ENCODE peak calls at places on chromosomes 6 and 20, in five cellular contexts. L is AG04450, G is left lung, Z is GM23338, N is brain microvascular endothelial cell. Y is an unnamed sample.
A peak's percentile ranks its signal among the peaks of the same experiment; 100 is the strongest.

GRCh38 chr6:169997187-169997929 is 245.9 kb downstream of the ERMARD start:
- DNase-seq in L (no peak), G (no peak), N (no peak), Z (no peak), Y (no peak)

GRCh38 chr6:41406821-41407787 is 71.7 kb downstream of the NCR2 start:
- DNase-seq in G (no peak), Z (peak; percentile 80), N (no peak), L (no peak), Y (no peak)

GRCh38 chr20:15836634-15837033 is 736.6 kb downstream of the KIF16B start:
- DNase-seq in G (no peak), N (no peak), Z (no peak), L (no peak), Y (no peak)

GRCh38 chr6:159981591-159982245 is 12.8 kb downstream of the IGF2R start:
- DNase-seq in G (peak; percentile 83), Z (no peak), N (peak; percentile 55), L (peak; percentile 70), Y (peak; percentile 72)

GRCh38 chr20:57769756-57770155 is 59.9 kb upstream of the PMEPA1 start:
- DNase-seq in Z (no peak), N (peak; percentile 9), G (peak; percentile 9), L (no peak), Y (no peak)

GRCh38 chr6:43246301-43247114 is 3.2 kb downstream of the TTBK1 start:
- DNase-seq in Z (peak; percentile 97), G (peak; percentile 85), L (no peak), N (no peak), Y (no peak)

GRCh38 chr6:10481101-10481500 is 40.0 kb upstream of the GCNT2 start:
- DNase-seq in L (no peak), G (no peak), Z (no peak), N (no peak), Y (no peak)

GRCh38 chr6:56851541-56852248 is 103.2 kb upstream of the BEND6 start:
- DNase-seq in G (no peak), Z (peak; percentile 94), L (peak; percentile 57), N (peak; percentile 86), Y (peak; percentile 91)

GRCh38 chr6:27288136-27289044 is 23.7 kb downstream of the POM121L2 start:
- DNase-seq in G (no peak), L (no peak), Z (peak; percentile 78), N (no peak), Y (no peak)

GRCh38 chr6:7910654-7911344 is at the start of gene TXNDC5:
- DNase-seq in G (peak; percentile 81), L (no peak), N (peak; percentile 21), Z (peak; percentile 82), Y (peak; percentile 57)

GRCh38 chr6:137910424-137910834 is 43.4 kb downstream of the TNFAIP3 start:
- DNase-seq in L (no peak), Z (no peak), N (peak; percentile 12), G (peak; percentile 46), Y (peak; percentile 53)

GRCh38 chr6:56450882-56451739 is 191.6 kb downstream of the DST start:
- DNase-seq in Z (no peak), L (no peak), N (peak; percentile 29), G (no peak), Y (peak; percentile 43)

DNA sequence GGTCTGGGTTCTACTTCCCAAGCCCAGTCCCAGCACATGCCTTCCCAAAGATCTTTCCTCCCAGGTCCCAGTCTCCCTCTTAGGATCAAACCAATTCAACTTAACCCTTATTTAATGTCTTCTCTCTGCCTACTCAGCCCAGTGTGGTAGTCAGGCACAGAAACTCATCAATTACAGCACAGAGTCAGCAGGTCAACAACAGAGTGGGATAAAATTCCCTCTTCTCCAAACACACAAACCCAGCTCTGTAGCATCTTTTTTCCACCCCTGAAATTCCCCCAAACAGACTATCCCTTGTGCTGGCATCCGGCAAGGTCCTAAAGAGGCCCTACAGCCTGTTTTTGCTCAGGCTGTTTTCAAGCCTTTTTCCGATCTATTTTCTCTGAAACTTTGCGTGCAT is 47.3 kb upstream of the CDYL start:
- DNase-seq in N (no peak), L (no peak), G (no peak), Z (no peak), Y (no peak)
- H3K4me3 ChIP-seq in N (no peak overlapping the region), L (no peak overlapping the region), G (no peak overlapping the region), Z (no peak overlapping the region), Y (no peak overlapping the region)

GRCh38 chr6:21123485-21124436 is 469.8 kb upstream of the SOX4 start:
- DNase-seq in Z (peak; percentile 52), N (no peak), L (no peak), G (no peak), Y (no peak)
- TF ChIP-seq CTCF in Z (peak; percentile 46), N (no peak), L (no peak), G (no peak), Y (no peak)

DNA sequence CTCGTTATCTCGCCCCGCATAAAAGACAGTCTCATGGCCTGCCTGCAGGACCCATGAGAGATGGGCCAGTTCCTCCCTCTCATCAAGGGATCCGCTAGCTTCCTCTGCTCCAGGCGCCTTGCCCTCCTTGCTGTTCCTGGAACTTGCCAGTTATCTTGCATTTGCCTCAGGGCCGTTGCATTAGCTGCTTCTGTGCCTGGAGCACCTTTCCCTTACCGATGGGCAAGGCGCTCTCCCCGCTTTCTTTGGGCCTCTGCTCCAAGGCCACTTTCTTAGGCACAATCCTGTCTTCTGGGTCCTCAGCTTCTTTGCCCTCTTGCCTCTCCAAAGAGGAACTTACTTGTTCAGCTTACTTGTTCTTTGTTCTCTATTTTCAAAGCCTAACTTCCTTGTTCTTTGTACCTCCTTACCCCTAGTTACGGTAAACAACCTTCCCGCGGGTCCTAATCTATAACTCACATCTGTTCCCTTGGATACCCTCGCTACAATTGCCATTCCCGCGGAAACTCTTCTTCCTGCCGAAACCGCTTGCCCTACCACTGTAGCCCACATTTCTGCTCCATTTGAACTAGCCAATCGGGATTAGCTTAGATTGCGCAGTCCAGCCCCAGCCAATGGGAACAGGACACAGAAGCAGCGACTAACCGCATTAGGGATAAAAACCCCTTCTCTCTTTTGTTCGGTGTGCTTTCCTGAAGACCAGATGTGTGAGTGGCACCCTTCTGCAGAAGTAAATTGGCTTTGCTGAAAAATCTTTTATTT is 887 bp upstream of the NSFL1C start:
- DNase-seq in N (no peak), Z (peak; percentile 60), L (no peak), G (peak; percentile 59), Y (no peak)
- H3K4me3 ChIP-seq in N (no peak overlapping the region), Z (peak overlapping the region; percentile 44), L (no peak overlapping the region), G (no peak overlapping the region), Y (no peak overlapping the region)

GRCh38 chr6:88584581-88584980 is 378.8 kb downstream of the RNGTT start:
- DNase-seq in Z (no peak), G (no peak), L (no peak), N (no peak), Y (no peak)
- TF ChIP-seq CTCF in Z (no peak), G (no peak), L (no peak), N (no peak), Y (no peak)

GRCh38 chr20:47406849-47407682 is 50.6 kb upstream of the ZMYND8 start:
- DNase-seq in Z (no peak), N (no peak), G (no peak), L (no peak), Y (peak; percentile 41)

GRCh38 chr20:47412073-47412472 is 55.6 kb upstream of the ZMYND8 start:
- DNase-seq in N (no peak), L (no peak), G (no peak), Z (no peak), Y (no peak)

GRCh38 chr20:47413189-47413588 is 56.7 kb upstream of the ZMYND8 start:
- DNase-seq in G (no peak), N (no peak), Z (no peak), L (no peak), Y (no peak)

GRCh38 chr20:47405775-47406325 is 49.4 kb upstream of the ZMYND8 start:
- DNase-seq in G (no peak), L (no peak), N (no peak), Z (no peak), Y (no peak)

GRCh38 chr20:47411161-47411560 is 54.7 kb upstream of the ZMYND8 start:
- DNase-seq in N (no peak), G (no peak), Z (no peak), L (no peak), Y (no peak)
- H3K4me3 ChIP-seq in N (no peak overlapping the region), G (no peak overlapping the region), Z (no peak overlapping the region), L (no peak overlapping the region), Y (no peak overlapping the region)

GRCh38 chr6:50381106-50381415 is 331.3 kb upstream of the DEFB112 start:
- DNase-seq in L (no peak), Z (peak; percentile 73), N (no peak), G (no peak), Y (no peak)
- TF ChIP-seq CTCF in L (peak; percentile 4), Z (peak; percentile 78), N (no peak), G (no peak), Y (no peak)

GRCh38 chr6:25224237-25224636 is 54.9 kb upstream of the CARMIL1 start:
- DNase-seq in N (no peak), L (no peak), Z (no peak), G (no peak), Y (no peak)
- H3K4me3 ChIP-seq in N (no peak overlapping the region), L (no peak overlapping the region), Z (no peak overlapping the region), G (no peak overlapping the region), Y (no peak overlapping the region)

GRCh38 chr6:129469070-129469662 is 240.8 kb downstream of the ARHGAP18 start:
- DNase-seq in N (peak; percentile 7), L (no peak), G (no peak), Z (no peak), Y (peak; percentile 37)
- TF ChIP-seq CTCF in N (no peak), L (no peak), G (no peak), Z (no peak), Y (peak; percentile 29)

DNA sequence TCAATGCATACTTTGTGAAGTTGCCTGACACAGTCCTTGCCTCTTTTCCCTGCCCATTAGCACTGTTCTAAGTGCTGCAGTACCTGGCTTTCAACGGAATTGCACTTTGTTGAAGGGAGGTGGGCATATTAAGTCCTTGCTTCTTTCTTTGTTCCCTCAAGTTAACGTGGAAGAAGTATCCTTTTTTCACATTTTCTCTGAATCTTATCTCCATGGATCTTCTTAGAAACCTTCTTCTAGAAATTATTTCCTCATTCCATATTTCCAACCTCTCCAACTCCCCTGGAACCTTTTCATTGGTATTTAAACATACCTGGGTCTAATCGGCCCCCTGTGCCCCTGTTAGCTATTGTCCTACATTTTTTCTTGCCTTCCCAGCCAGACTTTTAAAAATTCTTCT is 118.0 kb downstream of the CDKAL1 start:
- DNase-seq in L (no peak), G (no peak), N (no peak), Z (no peak), Y (no peak)
- H3K4me3 ChIP-seq in L (no peak overlapping the region), G (no peak overlapping the region), N (no peak overlapping the region), Z (no peak overlapping the region), Y (no peak overlapping the region)

Y was measured in fibroblast of mammary gland.